ENCODE peak calls at places on chromosomes 2 and 18, in nine cellular contexts. H is ureter; N is left cardiac atrium; W is activated T-helper 1 cell treated with anti-CD3 and anti-CD28 coated beads, Interleukin-12 subunit alpha, Interleukin-12 subunit beta, Interleukin-2, Interleukin-4 antibody, amounts not matched to agents 30 ng/mL and 10 ng/mL and 1 ng/mL, durations not matched to agents 14 hours and 24 hours and 36 hours; X is GM04504; O is Calu3; J is NAMALWA; C is thoracic aorta; S is HCT116. Q is an unnamed sample.

GRCh38 chr2:227402959-227403358 is 15.2 kb upstream of the SCYGR1 start:
- DNase-seq in H (no peak), N (no peak), W (no peak), X (no peak), O (no peak), J (no peak), C (no peak), S (no peak), Q (no peak)

GRCh38 chr2:149360106-149360505 is 29.7 kb downstream of the LYPD6 start:
- DNase-seq in H (no peak), N (no peak), W (no peak), X (no peak), O (no peak), J (no peak), C (no peak), S (no peak), Q (no peak)

GRCh38 chr18:75162467-75162866 is 46.5 kb downstream of the PTGR3 start:
- DNase-seq in H (no peak), N (no peak), W (no peak), X (no peak), O (no peak), J (no peak), C (no peak), S (no peak), Q (no peak)

GRCh38 chr18:24609249-24609648 is 148.8 kb downstream of the HRH4 start:
- DNase-seq in H (no peak), N (no peak), W (no peak), X (no peak), O (no peak), J (no peak), C (no peak), S (no peak), Q (no peak)

GRCh38 chr2:179948058-179948457 is 59.0 kb downstream of the CWC22 start:
- DNase-seq in H (no peak), N (no peak), W (no peak), X (no peak), O (no peak), J (no peak), C (no peak), S (no peak), Q (no peak)

GRCh38 chr18:43277164-43277600 is at the start of gene SYT4:
- DNase-seq in H (peak), N (peak), W (no peak), X (peak), O (peak), J (no peak), C (no peak), S (no peak), Q (no peak)

GRCh38 chr2:152465541-152465940 is 130.6 kb downstream of the FMNL2 start:
- DNase-seq in H (no peak), N (no peak), W (no peak), X (no peak), O (no peak), J (no peak), C (no peak), S (no peak), Q (no peak)

GRCh38 chr2:160736148-160736547 is 242.5 kb upstream of the RBMS1 start:
- DNase-seq in H (no peak), N (no peak), W (no peak), X (no peak), O (no peak), J (no peak), C (no peak), S (no peak), Q (no peak)

GRCh38 chr2:200032895-200033294 is 77.5 kb downstream of the MAIP1 start:
- DNase-seq in H (no peak), N (no peak), W (no peak), X (no peak), O (no peak), J (no peak), C (no peak), S (no peak), Q (no peak)

GRCh38 chr2:119426396-119426675 is 5.3 kb upstream of the TMEM37 start:
- DNase-seq in H (no peak), N (no peak), W (no peak), X (no peak), O (no peak), J (no peak), C (no peak), S (no peak), Q (no peak)

GRCh38 chr2:230913406-230913805 is 11.6 kb downstream of the GPR55 start:
- DNase-seq in H (no peak), N (no peak), W (no peak), X (no peak), O (no peak), J (peak), C (no peak), S (peak), Q (peak)

GRCh38 chr18:58367425-58368140 is 261.3 kb downstream of the ALPK2 start:
- DNase-seq in H (no peak), N (no peak), W (no peak), X (no peak), O (no peak), J (no peak), C (no peak), S (no peak), Q (no peak)

GRCh38 chr18:8844721-8845148 is 139.4 kb downstream of the MTCL1 start:
- DNase-seq in H (no peak), N (no peak), W (no peak), X (no peak), O (no peak), J (no peak), C (no peak), S (no peak), Q (no peak)

GRCh38 chr2:169910109-169910799 is 83.0 kb downstream of the UBR3 start:
- DNase-seq in H (no peak), N (no peak), W (no peak), X (no peak), O (no peak), J (no peak), C (no peak), S (no peak), Q (no peak)

GRCh38 chr2:44130441-44130840 is 38.2 kb upstream of the PPM1B start:
- DNase-seq in H (no peak), N (no peak), W (no peak), X (no peak), O (no peak), J (no peak), C (no peak), S (no peak), Q (no peak)

GRCh38 chr2:132620115-132620514 is 49.9 kb downstream of the LYPD1 start:
- DNase-seq in H (no peak), N (no peak), W (no peak), X (peak), O (no peak), J (no peak), C (no peak), S (no peak), Q (no peak)

GRCh38 chr2:28628506-28628905 is 123.1 kb upstream of the PPP1CB start:
- DNase-seq in H (no peak), N (no peak), W (no peak), X (no peak), O (no peak), J (no peak), C (no peak), S (no peak), Q (no peak)

GRCh38 chr2:151973013-151973900 is 125.6 kb downstream of the CACNB4 start:
- DNase-seq in H (no peak), N (no peak), W (no peak), X (no peak), O (no peak), J (no peak), C (no peak), S (no peak), Q (no peak)

GRCh38 chr2:23400703-23401102 is 15.7 kb downstream of the KLHL29 start:
- DNase-seq in H (no peak), N (no peak), W (no peak), X (no peak), O (no peak), J (no peak), C (no peak), S (no peak), Q (no peak)

GRCh38 chr18:68699043-68699442 is 15.9 kb downstream of the TMX3 start:
- DNase-seq in H (no peak), N (no peak), W (no peak), X (peak), O (no peak), J (no peak), C (no peak), S (no peak), Q (no peak)

GRCh38 chr2:54594048-54594447 is 129.4 kb upstream of the EML6 start:
- DNase-seq in H (no peak), N (no peak), W (no peak), X (no peak), O (no peak), J (no peak), C (no peak), S (no peak), Q (no peak)

GRCh38 chr2:190668892-190669291 is 20.0 kb downstream of the NAB1 start:
- DNase-seq in H (no peak), N (no peak), W (no peak), X (no peak), O (no peak), J (no peak), C (no peak), S (no peak), Q (no peak)

GRCh38 chr2:157254041-157254440 is 3.5 kb upstream of the GALNT5 start:
- DNase-seq in H (no peak), N (no peak), W (no peak), X (no peak), O (no peak), J (no peak), C (no peak), S (no peak), Q (no peak)

GRCh38 chr2:221505605-221506004 is 66.5 kb downstream of the EPHA4 start:
- DNase-seq in H (no peak), N (no peak), W (no peak), X (no peak), O (no peak), J (no peak), C (no peak), S (no peak), Q (no peak)

GRCh38 chr2:157897106-157897971 is 21.2 kb upstream of the ACVR1 start:
- DNase-seq in H (no peak), N (no peak), W (peak), X (no peak), O (no peak), J (peak), C (no peak), S (no peak), Q (peak)

GRCh38 chr2:47041065-47041464 is 114.0 kb downstream of the STPG4 start:
- DNase-seq in H (no peak), N (no peak), W (no peak), X (no peak), O (no peak), J (no peak), C (no peak), S (no peak), Q (no peak)

GRCh38 chr2:234029150-234029733 is 21.3 kb upstream of the SPP2 start:
- DNase-seq in H (no peak), N (no peak), W (no peak), X (no peak), O (no peak), J (no peak), C (no peak), S (no peak), Q (no peak)

GRCh38 chr2:177124371-177124770 is 88.2 kb upstream of the HNRNPA3 start:
- DNase-seq in H (no peak), N (no peak), W (no peak), X (no peak), O (no peak), J (no peak), C (no peak), S (no peak), Q (no peak)

GRCh38 chr2:73766349-73766748 is 13.6 kb downstream of the DUSP11 start:
- DNase-seq in H (no peak), N (no peak), W (no peak), X (no peak), O (no peak), J (no peak), C (no peak), S (no peak), Q (no peak)

GRCh38 chr18:26405190-26405781 is 143.1 kb downstream of the KCTD1 start:
- DNase-seq in H (no peak), N (peak), W (no peak), X (no peak), O (peak), J (peak), C (no peak), S (peak), Q (peak)

GRCh38 chr2:189836644-189837043 is 52.4 kb downstream of the PMS1 start:
- DNase-seq in H (no peak), N (no peak), W (no peak), X (peak), O (no peak), J (no peak), C (no peak), S (no peak), Q (no peak)

GRCh38 chr2:227423633-227424499 is 36.1 kb upstream of the SCYGR1 start:
- DNase-seq in H (no peak), N (no peak), W (no peak), X (no peak), O (no peak), J (no peak), C (no peak), S (no peak), Q (no peak)

GRCh38 chr2:237923507-237924163 is 43.2 kb upstream of the UBE2F start:
- DNase-seq in H (peak), N (peak), W (peak), X (peak), O (peak), J (peak), C (no peak), S (peak), Q (peak)

GRCh38 chr18:61980355-61980754 is 87.5 kb upstream of the RNF152 start:
- DNase-seq in H (no peak), N (no peak), W (no peak), X (no peak), O (no peak), J (no peak), C (no peak), S (no peak), Q (no peak)